ENCODE peak calls at places on chromosomes 5 and 9, in seven cellular contexts. One of them, this sample, is unnamed. For H3K4me1, the result is how much of the 10 kb centered on the place peaks cover.

GRCh38 chr9:86945868-86946711 is 1.2 kb downstream of the GAS1 start:
- DNase-seq in IMR-90: peak
- DNase-seq in H9: peak
- DNase-seq in mesenchymal stem cell: peak
- DNase-seq in mesendoderm: peak
- DNase-seq in H1: no peak
- DNase-seq in trophoblast cell: peak
- DNase-seq in this sample: no peak

GRCh38 chr5:116313366-116313765 is 228.5 kb downstream of the COMMD10 start:
- DNase-seq in IMR-90: no peak
- DNase-seq in H9: no peak
- DNase-seq in mesenchymal stem cell: peak
- DNase-seq in mesendoderm: no peak
- DNase-seq in H1: no peak
- DNase-seq in trophoblast cell: no peak
- DNase-seq in this sample: no peak

GRCh38 chr9:129693741-129694140 is 28.3 kb downstream of the PRRX2 start:
- DNase-seq in IMR-90: no peak
- DNase-seq in H9: no peak
- DNase-seq in mesenchymal stem cell: no peak
- DNase-seq in mesendoderm: no peak
- DNase-seq in H1: no peak
- DNase-seq in trophoblast cell: no peak
- DNase-seq in this sample: no peak

GRCh38 chr9:131255731-131256197 is 20.5 kb downstream of the FAM78A start:
- DNase-seq in IMR-90: no peak
- DNase-seq in H9: no peak
- DNase-seq in mesenchymal stem cell: no peak
- DNase-seq in mesendoderm: no peak
- DNase-seq in H1: no peak
- DNase-seq in trophoblast cell: no peak
- DNase-seq in this sample: no peak

GRCh38 chr5:119524461-119524860 is 72.2 kb downstream of the HSD17B4 start:
- DNase-seq in IMR-90: peak
- DNase-seq in H9: no peak
- DNase-seq in mesenchymal stem cell: no peak
- DNase-seq in mesendoderm: peak
- DNase-seq in H1: no peak
- DNase-seq in trophoblast cell: no peak
- DNase-seq in this sample: peak

GRCh38 chr9:131423171-131423581 is 29.3 kb downstream of the PRRC2B start:
- DNase-seq in IMR-90: peak
- DNase-seq in H9: peak
- DNase-seq in mesenchymal stem cell: peak
- DNase-seq in mesendoderm: peak
- DNase-seq in H1: peak
- DNase-seq in trophoblast cell: peak
- DNase-seq in this sample: no peak

GRCh38 chr5:39218482-39219381 is 631 bp downstream of the FYB1 start:
- DNase-seq in IMR-90: no peak
- DNase-seq in H9: no peak
- DNase-seq in mesenchymal stem cell: no peak
- DNase-seq in mesendoderm: no peak
- DNase-seq in H1: no peak
- DNase-seq in trophoblast cell: peak
- DNase-seq in this sample: no peak

GRCh38 chr9:15837079-15837679 is 284.3 kb downstream of the CCDC171 start:
- DNase-seq in IMR-90: peak
- DNase-seq in H9: no peak
- DNase-seq in mesenchymal stem cell: peak
- DNase-seq in mesendoderm: peak
- DNase-seq in H1: no peak
- DNase-seq in trophoblast cell: peak
- DNase-seq in this sample: peak

GRCh38 chr5:58151414-58151813 is 308.5 kb downstream of the PLK2 start:
- DNase-seq in IMR-90: no peak
- DNase-seq in H9: no peak
- DNase-seq in mesenchymal stem cell: no peak
- DNase-seq in mesendoderm: no peak
- DNase-seq in H1: no peak
- DNase-seq in trophoblast cell: no peak
- DNase-seq in this sample: no peak

GRCh38 chr5:75007537-75007847 is 44.9 kb downstream of the GCNT4 start:
- DNase-seq in IMR-90: peak
- DNase-seq in H9: no peak
- DNase-seq in mesenchymal stem cell: peak
- DNase-seq in mesendoderm: peak
- DNase-seq in H1: no peak
- DNase-seq in trophoblast cell: peak
- DNase-seq in this sample: no peak

GRCh38 chr5:180041501-180042274 is 29.9 kb downstream of the RNF130 start:
- DNase-seq in IMR-90: no peak
- DNase-seq in H9: no peak
- DNase-seq in mesenchymal stem cell: no peak
- DNase-seq in mesendoderm: no peak
- DNase-seq in H1: no peak
- DNase-seq in trophoblast cell: no peak
- DNase-seq in this sample: no peak

GRCh38 chr9:37327553-37327952 is 94.9 kb upstream of the GRHPR start:
- DNase-seq in IMR-90: no peak
- DNase-seq in H9: no peak
- DNase-seq in mesenchymal stem cell: no peak
- DNase-seq in mesendoderm: no peak
- DNase-seq in H1: no peak
- DNase-seq in trophoblast cell: no peak
- DNase-seq in this sample: no peak

GRCh38 chr5:131258733-131259132 is 5.1 kb upstream of the CDC42SE2 start:
- DNase-seq in IMR-90: no peak
- DNase-seq in H9: no peak
- DNase-seq in mesenchymal stem cell: no peak
- DNase-seq in mesendoderm: no peak
- DNase-seq in H1: no peak
- DNase-seq in trophoblast cell: peak
- DNase-seq in this sample: no peak
- H3K4me1 ChIP-seq in IMR-90: under half
- H3K4me1 ChIP-seq in H9: under half
- H3K4me1 ChIP-seq in mesenchymal stem cell: under half
- H3K4me1 ChIP-seq in mesendoderm: under half
- H3K4me1 ChIP-seq in H1: under half
- H3K4me1 ChIP-seq in trophoblast cell: under half
- H3K4me1 ChIP-seq in this sample: under half

GRCh38 chr5:68173007-68173406 is 42.5 kb upstream of the PIK3R1 start:
- DNase-seq in IMR-90: no peak
- DNase-seq in H9: no peak
- DNase-seq in mesenchymal stem cell: no peak
- DNase-seq in mesendoderm: no peak
- DNase-seq in H1: no peak
- DNase-seq in trophoblast cell: peak
- DNase-seq in this sample: no peak
- H2BK5ac ChIP-seq in IMR-90: no peak
- H2BK5ac ChIP-seq in H9: no peak
- H2BK5ac ChIP-seq in mesenchymal stem cell: no peak
- H2BK5ac ChIP-seq in mesendoderm: no peak
- H2BK5ac ChIP-seq in H1: no peak
- H2BK5ac ChIP-seq in trophoblast cell: no peak
- H2BK5ac ChIP-seq in this sample: no peak

GRCh38 chr9:33133186-33133585 is 34.0 kb downstream of the B4GALT1 start:
- DNase-seq in IMR-90: no peak
- DNase-seq in H9: no peak
- DNase-seq in mesenchymal stem cell: no peak
- DNase-seq in mesendoderm: no peak
- DNase-seq in H1: no peak
- DNase-seq in trophoblast cell: peak
- DNase-seq in this sample: no peak

GRCh38 chr9:33130501-33130900 is 36.6 kb downstream of the B4GALT1 start:
- DNase-seq in IMR-90: peak
- DNase-seq in H9: no peak
- DNase-seq in mesenchymal stem cell: peak
- DNase-seq in mesendoderm: no peak
- DNase-seq in H1: no peak
- DNase-seq in trophoblast cell: no peak
- DNase-seq in this sample: no peak

GRCh38 chr9:33130961-33131360 is 36.2 kb downstream of the B4GALT1 start:
- DNase-seq in IMR-90: no peak
- DNase-seq in H9: no peak
- DNase-seq in mesenchymal stem cell: no peak
- DNase-seq in mesendoderm: no peak
- DNase-seq in H1: no peak
- DNase-seq in trophoblast cell: no peak
- DNase-seq in this sample: no peak

GRCh38 chr9:33132249-33132772 is 34.8 kb downstream of the B4GALT1 start:
- DNase-seq in IMR-90: peak
- DNase-seq in H9: no peak
- DNase-seq in mesenchymal stem cell: peak
- DNase-seq in mesendoderm: no peak
- DNase-seq in H1: no peak
- DNase-seq in trophoblast cell: peak
- DNase-seq in this sample: no peak

DNA sequence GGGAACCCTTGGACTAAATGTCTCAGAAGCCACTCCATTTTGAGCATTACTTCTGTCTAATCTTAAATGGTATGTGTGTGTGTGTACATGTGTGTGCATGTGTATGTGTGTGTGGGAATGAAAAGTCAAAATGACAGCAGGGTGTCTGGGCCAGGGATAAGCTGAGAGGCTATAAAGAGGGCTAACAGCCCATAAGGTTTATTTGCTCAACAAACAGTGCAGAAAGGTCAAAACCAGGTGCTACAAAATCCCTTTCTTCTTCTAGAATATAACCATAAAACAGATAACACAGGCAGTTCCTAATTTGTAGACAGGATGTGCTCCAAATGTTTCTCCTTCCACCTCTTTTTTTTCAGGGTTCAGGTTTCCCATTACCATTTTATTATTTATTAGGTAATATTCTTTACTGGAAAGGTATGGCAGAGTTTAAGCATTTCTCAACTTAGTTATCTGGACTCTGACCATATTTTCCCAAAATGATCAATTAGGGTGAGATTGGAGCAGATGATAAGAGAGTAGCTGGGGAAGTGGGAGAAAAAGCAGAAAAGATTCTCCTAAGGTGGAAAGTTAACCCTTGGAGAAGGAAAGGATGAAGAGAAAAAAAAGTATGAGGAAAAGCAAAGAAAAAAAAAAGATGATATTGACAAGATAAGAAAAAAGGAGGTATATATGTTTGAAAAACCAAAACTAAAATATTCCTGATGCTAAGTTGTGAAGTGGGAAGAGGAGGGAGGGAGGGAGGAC is 35.5 kb downstream of the B4GALT1 start:
- DNase-seq in IMR-90: no peak
- DNase-seq in H9: no peak
- DNase-seq in mesenchymal stem cell: no peak
- DNase-seq in mesendoderm: no peak
- DNase-seq in H1: no peak
- DNase-seq in trophoblast cell: no peak
- DNase-seq in this sample: no peak
- H3K27ac ChIP-seq in IMR-90: no peak
- H3K27ac ChIP-seq in H9: no peak
- H3K27ac ChIP-seq in mesenchymal stem cell: no peak
- H3K27ac ChIP-seq in mesendoderm: no peak
- H3K27ac ChIP-seq in H1: no peak
- H3K27ac ChIP-seq in trophoblast cell: no peak
- H3K27ac ChIP-seq in this sample: no peak

GRCh38 chr9:115170674-115171073 is 52.7 kb upstream of the TNC start:
- DNase-seq in IMR-90: peak
- DNase-seq in H9: peak
- DNase-seq in mesenchymal stem cell: peak
- DNase-seq in mesendoderm: peak
- DNase-seq in H1: no peak
- DNase-seq in trophoblast cell: no peak
- DNase-seq in this sample: no peak

GRCh38 chr9:115169003-115169402 is 51.0 kb upstream of the TNC start:
- DNase-seq in IMR-90: no peak
- DNase-seq in H9: no peak
- DNase-seq in mesenchymal stem cell: no peak
- DNase-seq in mesendoderm: no peak
- DNase-seq in H1: no peak
- DNase-seq in trophoblast cell: no peak
- DNase-seq in this sample: no peak

GRCh38 chr9:115165233-115165632 is 47.3 kb upstream of the TNC start:
- DNase-seq in IMR-90: no peak
- DNase-seq in H9: no peak
- DNase-seq in mesenchymal stem cell: no peak
- DNase-seq in mesendoderm: no peak
- DNase-seq in H1: no peak
- DNase-seq in trophoblast cell: no peak
- DNase-seq in this sample: no peak

GRCh38 chr9:115164511-115164974 is 46.6 kb upstream of the TNC start:
- DNase-seq in IMR-90: peak
- DNase-seq in H9: peak
- DNase-seq in mesenchymal stem cell: peak
- DNase-seq in mesendoderm: peak
- DNase-seq in H1: no peak
- DNase-seq in trophoblast cell: no peak
- DNase-seq in this sample: no peak

DNA sequence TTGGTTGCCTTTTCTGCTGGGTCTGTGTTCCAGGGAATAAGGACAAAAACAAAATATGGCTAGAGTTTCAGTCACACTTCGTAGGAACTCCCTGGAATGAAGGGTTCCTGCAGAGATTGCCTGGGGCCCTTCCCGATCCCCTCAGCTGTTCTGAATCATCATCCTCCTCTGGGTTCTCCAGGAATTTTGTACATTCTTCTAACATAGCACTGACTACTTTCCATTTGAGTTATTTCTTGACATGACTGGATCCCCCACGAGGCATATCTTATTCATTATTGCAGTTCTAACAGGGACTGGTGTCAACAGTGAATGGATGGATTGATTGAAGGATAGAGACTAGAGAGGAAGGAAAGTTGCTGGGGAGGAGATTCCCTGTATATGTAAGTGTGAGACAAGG is 49.2 kb upstream of the TNC start:
- DNase-seq in IMR-90: peak
- DNase-seq in H9: no peak
- DNase-seq in mesenchymal stem cell: peak
- DNase-seq in mesendoderm: peak
- DNase-seq in H1: no peak
- DNase-seq in trophoblast cell: peak
- DNase-seq in this sample: no peak
- H3K4me1 ChIP-seq in IMR-90: under half
- H3K4me1 ChIP-seq in H9: under half
- H3K4me1 ChIP-seq in mesenchymal stem cell: under half
- H3K4me1 ChIP-seq in mesendoderm: under half
- H3K4me1 ChIP-seq in H1: under half
- H3K4me1 ChIP-seq in trophoblast cell: under half
- H3K4me1 ChIP-seq in this sample: under half

This sample was measured in neuronal stem cell.